ENCODE peak calls at places on chromosomes 7 and 10, in six cellular contexts. T is keratinocyte, M is spleen, P is fibroblast of lung, V is small intestine, S is left ventricle myocardium inferior. R is an unnamed sample.

GRCh38 chr7:123645516-123645915 is 10.2 kb upstream of the LMOD2 start:
- DNase-seq in T (no peak), M (no peak), P (no peak), V (no peak), S (peak; percentile 45), R (no peak)

GRCh38 chr10:124999433-125000365 is 57.8 kb downstream of the ZRANB1 start:
- DNase-seq in T (no peak), M (peak; percentile 60), P (peak; percentile 95), V (no peak), S (peak; percentile 47), R (no peak)

GRCh38 chr10:2284071-2284470 is 546.7 kb upstream of the ADARB2 start:
- DNase-seq in T (no peak), M (no peak), P (no peak), V (no peak), S (no peak), R (no peak)

GRCh38 chr7:79741684-79742083 is 288.2 kb upstream of the MAGI2 start:
- DNase-seq in T (no peak), M (no peak), P (no peak), V (no peak), S (no peak), R (no peak)

GRCh38 chr10:61000769-61001730 is 57.1 kb upstream of the RHOBTB1 start:
- DNase-seq in T (no peak), M (peak; percentile 70), P (peak; percentile 16), V (peak; percentile 49), S (no peak), R (no peak)

GRCh38 chr10:122152544-122152943 is 118.6 kb upstream of the BTBD16 start:
- DNase-seq in T (no peak), M (peak; percentile 54), P (peak; percentile 90), V (no peak), S (peak; percentile 89), R (no peak)

GRCh38 chr7:78279035-78279434 is 480.5 kb downstream of the PHTF2 start:
- DNase-seq in T (no peak), M (no peak), P (peak; percentile 61), V (no peak), S (no peak), R (no peak)

GRCh38 chr7:90613088-90613498 is 17.0 kb downstream of the CDK14 start:
- DNase-seq in T (no peak), M (no peak), P (no peak), V (no peak), S (no peak), R (no peak)

GRCh38 chr10:72329290-72330058 is 25.2 kb downstream of the DNAJB12 start:
- DNase-seq in T (no peak), M (peak; percentile 84), P (no peak), V (no peak), S (no peak), R (no peak)

GRCh38 chr10:95031659-95032058 is 37.6 kb downstream of the CYP2C8 start:
- DNase-seq in T (no peak), M (no peak), P (no peak), V (no peak), S (no peak), R (no peak)

GRCh38 chr10:58177362-58177947 is 90.2 kb downstream of the IPMK start:
- DNase-seq in T (no peak), M (no peak), P (peak; percentile 64), V (peak; percentile 30), S (no peak), R (no peak)

GRCh38 chr7:99402854-99403253 is 5.5 kb downstream of the PDAP1 start:
- DNase-seq in T (no peak), M (no peak), P (no peak), V (no peak), S (no peak), R (no peak)

GRCh38 chr7:43756368-43757072 is 2.0 kb upstream of the BLVRA start:
- DNase-seq in T (no peak), M (no peak), P (peak; percentile 92), V (no peak), S (no peak), R (no peak)

GRCh38 chr10:3169738-3170137 is 2.8 kb downstream of the PITRM1 start:
- DNase-seq in T (no peak), M (peak; percentile 72), P (no peak), V (no peak), S (no peak), R (no peak)

GRCh38 chr7:73830618-73830871 is 251 bp upstream of the CLDN4 start:
- DNase-seq in T (no peak), M (no peak), P (no peak), V (no peak), S (no peak), R (no peak)

GRCh38 chr7:109873296-109873695 is 1217.6 kb upstream of the LRRN3 start:
- DNase-seq in T (no peak), M (no peak), P (no peak), V (peak; percentile 2), S (no peak), R (no peak)

GRCh38 chr7:125670926-125671572 is 741.4 kb upstream of the POT1 start:
- DNase-seq in T (no peak), M (no peak), P (peak; percentile 33), V (no peak), S (no peak), R (no peak)

GRCh38 chr7:30032310-30033125 is 4.3 kb downstream of the PLEKHA8 start:
- DNase-seq in T (no peak), M (no peak), P (peak; percentile 71), V (peak; percentile 12), S (no peak), R (no peak)

GRCh38 chr10:77117501-77117900 is 520.1 kb downstream of the KCNMA1 start:
- DNase-seq in T (no peak), M (no peak), P (no peak), V (no peak), S (no peak), R (no peak)

GRCh38 chr10:14173391-14173705 is 157.4 kb downstream of the FRMD4A start:
- DNase-seq in T (no peak), M (no peak), P (peak; percentile 30), V (no peak), S (no peak), R (no peak)
- H3K27me3 ChIP-seq in T (peaks cover 31% of the 10 kb centered on the region), M (peaks cover 33% of the 10 kb centered on the region), P (peaks cover 44% of the 10 kb centered on the region), V (no peaks in the 10 kb centered on the region), S (peaks cover 99% of the 10 kb centered on the region), R (peaks cover 14% of the 10 kb centered on the region)

GRCh38 chr10:31605846-31606543 is 287.0 kb downstream of the ZEB1 start:
- DNase-seq in T (no peak), M (no peak), P (peak; percentile 43), V (no peak), S (no peak), R (no peak)

GRCh38 chr10:31604141-31604540 is 285.1 kb downstream of the ZEB1 start:
- DNase-seq in T (no peak), M (no peak), P (peak; percentile 74), V (no peak), S (no peak), R (no peak)

GRCh38 chr10:31605426-31605825 is 286.4 kb downstream of the ZEB1 start:
- DNase-seq in T (no peak), M (no peak), P (no peak), V (no peak), S (no peak), R (no peak)

GRCh38 chr10:31603245-31604087 is 284.4 kb downstream of the ZEB1 start:
- DNase-seq in T (peak; percentile 59), M (peak; percentile 96), P (peak; percentile 92), V (peak; percentile 79), S (peak; percentile 96), R (peak; percentile 60)

GRCh38 chr10:31604646-31605170 is 285.7 kb downstream of the ZEB1 start:
- DNase-seq in T (no peak), M (no peak), P (no peak), V (no peak), S (no peak), R (no peak)
- H3K27ac ChIP-seq in T (no peak overlapping the region), M (no peak overlapping the region), P (no peak overlapping the region), V (no peak overlapping the region), S (peak overlapping the region; percentile 90), R (no peak overlapping the region)

DNA sequence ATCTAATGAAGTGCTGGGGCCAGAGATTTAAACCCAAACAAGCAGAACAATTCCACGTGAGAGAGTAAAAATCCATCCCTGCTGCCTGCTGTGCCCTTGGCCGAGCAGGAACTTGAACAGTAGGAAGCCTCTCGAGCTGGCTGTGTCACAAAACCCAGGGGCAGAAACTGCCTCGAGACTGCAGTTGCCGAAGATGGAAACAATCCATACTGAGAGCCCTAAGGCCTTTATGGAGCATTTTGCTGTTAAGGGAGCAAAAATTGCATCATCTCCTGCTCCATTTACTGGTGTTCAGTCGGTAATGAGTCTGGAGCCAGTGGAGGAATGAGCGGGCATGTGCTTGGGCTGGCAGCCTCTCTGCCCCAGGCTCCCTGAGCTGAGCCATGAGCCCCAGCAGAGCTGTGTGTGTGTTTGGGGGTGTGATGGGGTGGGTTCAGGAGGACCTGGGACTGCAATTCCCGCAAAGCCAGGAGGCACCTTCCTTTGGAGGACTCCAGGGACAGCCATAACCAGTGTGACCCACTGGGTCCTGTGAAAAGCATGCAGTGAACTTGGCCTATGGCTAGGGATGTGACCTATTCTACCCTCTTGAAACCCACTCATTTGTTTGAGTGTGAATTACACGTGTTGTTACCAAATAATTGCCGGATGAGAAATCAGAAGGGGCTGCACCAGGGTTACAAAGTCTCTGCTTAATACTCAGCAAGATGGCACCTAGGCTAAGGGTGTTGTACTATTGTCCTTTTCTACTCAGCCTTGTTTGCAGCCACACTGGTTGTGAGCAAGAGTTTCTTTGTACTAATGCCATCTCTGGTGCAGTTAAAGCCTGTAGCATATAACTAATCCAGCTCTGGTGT is 58.4 kb downstream of the CDHR3 start:
- DNase-seq in T (no peak), M (no peak), P (peak; percentile 57), V (no peak), S (no peak), R (no peak)
- H3K27me3 ChIP-seq in T (no peaks in the 10 kb centered on the region), M (no peaks in the 10 kb centered on the region), P (no peaks in the 10 kb centered on the region), V (no peaks in the 10 kb centered on the region), S (peaks cover 9% of the 10 kb centered on the region), R (no peaks in the 10 kb centered on the region)

GRCh38 chr10:93463723-93464511 is 18.2 kb downstream of the MYOF start:
- DNase-seq in T (no peak), M (no peak), P (peak; percentile 82), V (no peak), S (no peak), R (no peak)

GRCh38 chr10:93465806-93466675 is 16.1 kb downstream of the MYOF start:
- DNase-seq in T (peak; percentile 94), M (no peak), P (peak; percentile 93), V (peak; percentile 83), S (peak; percentile 75), R (no peak)

GRCh38 chr10:93462371-93462770 is 19.8 kb downstream of the MYOF start:
- DNase-seq in T (no peak), M (no peak), P (no peak), V (no peak), S (no peak), R (no peak)

GRCh38 chr10:93462881-93463280 is 19.3 kb downstream of the MYOF start:
- DNase-seq in T (no peak), M (no peak), P (peak; percentile 46), V (no peak), S (no peak), R (no peak)

DNA sequence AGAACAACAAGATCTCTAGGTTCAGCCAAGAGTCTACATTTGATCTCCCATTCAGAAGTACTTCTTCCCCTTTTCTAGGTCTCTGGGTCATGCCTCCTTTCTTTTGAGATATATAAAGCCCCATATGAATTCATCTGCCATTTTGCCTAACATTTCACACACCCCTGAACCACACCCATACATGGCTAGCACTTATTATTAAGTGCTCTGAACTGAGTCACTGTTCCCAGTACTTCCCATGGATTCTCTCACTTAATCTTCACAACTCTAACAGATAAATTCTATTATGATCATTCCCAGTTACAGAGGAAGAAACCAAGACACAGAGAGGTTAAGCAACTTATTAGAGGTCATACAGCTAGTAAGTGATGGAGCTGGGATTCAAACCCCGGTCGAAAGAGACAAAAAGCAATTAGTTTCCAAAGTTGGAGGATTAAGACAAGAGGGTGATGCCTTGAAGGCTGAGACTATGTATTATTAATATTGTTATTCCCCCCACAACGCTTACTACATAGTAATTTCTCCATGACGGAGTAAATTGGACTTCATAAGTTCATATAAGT is 17.2 kb downstream of the MYOF start:
- DNase-seq in T (no peak), M (no peak), P (peak; percentile 44), V (no peak), S (no peak), R (no peak)
- H3K27ac ChIP-seq in T (peak overlapping the region; percentile 100), M (peak overlapping the region; percentile 34), P (peak overlapping the region; percentile 96), V (peak overlapping the region; percentile 86), S (peak overlapping the region; percentile 93), R (no peak overlapping the region)

R was measured in CD8-positive, alpha-beta memory T cell.